ENCODE peak calls at places on chromosomes 11 and 22, in ten cellular contexts. R is foreskin fibroblast, D is psoas muscle, X is HFFc6, T is cardiac fibroblast, G is fibroblast of lung, Q is lower leg skin, N is cardiac muscle cell, Z is OCI-LY7, U is upper lobe of left lung. A is an unnamed sample.

GRCh38 chr11:117316197-117316961 is at the start of gene BACE1:
- DNase-seq in R (peak), D (peak), X (peak), T (peak), G (peak), Q (peak), N (peak), Z (no peak), U (peak), A (peak)

GRCh38 chr11:120667281-120667680 is 155.7 kb downstream of the GRIK4 start:
- DNase-seq in R (peak), D (no peak), X (no peak), T (no peak), G (peak), Q (no peak), N (peak), Z (no peak), U (no peak), A (no peak)

GRCh38 chr11:74282863-74283484 is 28.5 kb downstream of the P4HA3 start:
- DNase-seq in R (no peak), D (no peak), X (no peak), T (peak), G (no peak), Q (no peak), N (no peak), Z (no peak), U (no peak), A (no peak)

GRCh38 chr11:101129203-101129943 is at the start of gene PGR:
- DNase-seq in R (no peak), D (peak), X (no peak), T (no peak), G (no peak), Q (peak), N (no peak), Z (no peak), U (peak), A (peak)

GRCh38 chr11:108994887-108995286 is 330.0 kb downstream of the DDX10 start:
- DNase-seq in R (no peak), D (no peak), X (no peak), T (no peak), G (no peak), Q (no peak), N (no peak), Z (no peak), U (no peak), A (no peak)

GRCh38 chr22:29742319-29742718 is 22.5 kb downstream of the CABP7 start:
- DNase-seq in R (no peak), D (no peak), X (no peak), T (no peak), G (no peak), Q (no peak), N (no peak), Z (no peak), U (no peak), A (no peak)

GRCh38 chr22:47539374-47539773 is 776.9 kb downstream of the TBC1D22A start:
- DNase-seq in R (no peak), D (no peak), X (no peak), T (no peak), G (no peak), Q (no peak), N (no peak), Z (no peak), U (no peak), A (no peak)

GRCh38 chr11:110250168-110250567 is 46.2 kb downstream of the RDX start:
- DNase-seq in R (no peak), D (no peak), X (no peak), T (no peak), G (no peak), Q (no peak), N (no peak), Z (no peak), U (no peak), A (no peak)

GRCh38 chr22:39214383-39215069 is 30.3 kb downstream of the PDGFB start:
- DNase-seq in R (peak), D (no peak), X (peak), T (peak), G (peak), Q (no peak), N (peak), Z (no peak), U (peak), A (peak)

GRCh38 chr11:77136784-77137420 is 8.9 kb downstream of the MYO7A start:
- DNase-seq in R (no peak), D (no peak), X (no peak), T (no peak), G (no peak), Q (no peak), N (no peak), Z (no peak), U (no peak), A (no peak)

GRCh38 chr22:19172213-19173046 is 6.1 kb downstream of the SLC25A1 start:
- DNase-seq in R (no peak), D (no peak), X (no peak), T (no peak), G (no peak), Q (no peak), N (no peak), Z (no peak), U (no peak), A (no peak)

GRCh38 chr11:12198261-12198925 is 88.0 kb downstream of the MICAL2 start:
- DNase-seq in R (no peak), D (no peak), X (no peak), T (no peak), G (no peak), Q (no peak), N (no peak), Z (no peak), U (no peak), A (no peak)

GRCh38 chr11:1152316-1153104 is 5.2 kb upstream of the MUC5AC start:
- DNase-seq in R (no peak), D (peak), X (no peak), T (peak), G (peak), Q (no peak), N (peak), Z (no peak), U (peak), A (no peak)

GRCh38 chr11:64848779-64849599 is 4.5 kb upstream of the CDC42BPG start:
- DNase-seq in R (no peak), D (no peak), X (no peak), T (no peak), G (no peak), Q (no peak), N (no peak), Z (peak), U (peak), A (no peak)

GRCh38 chr11:104967493-104968364 is 645 bp downstream of the CASP4 start:
- DNase-seq in R (no peak), D (no peak), X (no peak), T (peak), G (no peak), Q (no peak), N (peak), Z (no peak), U (no peak), A (peak)

GRCh38 chr11:45930951-45931563 is 8.6 kb downstream of the LARGE2 start:
- DNase-seq in R (no peak), D (no peak), X (no peak), T (no peak), G (no peak), Q (no peak), N (no peak), Z (no peak), U (no peak), A (peak)

GRCh38 chr22:39431821-39432251 is 25.0 kb upstream of the MGAT3 start:
- DNase-seq in R (peak), D (peak), X (peak), T (peak), G (peak), Q (no peak), N (peak), Z (no peak), U (no peak), A (no peak)

GRCh38 chr22:40123387-40123786 is 54.3 kb upstream of the TNRC6B start:
- DNase-seq in R (no peak), D (no peak), X (no peak), T (peak), G (no peak), Q (no peak), N (peak), Z (no peak), U (no peak), A (no peak)

DNA sequence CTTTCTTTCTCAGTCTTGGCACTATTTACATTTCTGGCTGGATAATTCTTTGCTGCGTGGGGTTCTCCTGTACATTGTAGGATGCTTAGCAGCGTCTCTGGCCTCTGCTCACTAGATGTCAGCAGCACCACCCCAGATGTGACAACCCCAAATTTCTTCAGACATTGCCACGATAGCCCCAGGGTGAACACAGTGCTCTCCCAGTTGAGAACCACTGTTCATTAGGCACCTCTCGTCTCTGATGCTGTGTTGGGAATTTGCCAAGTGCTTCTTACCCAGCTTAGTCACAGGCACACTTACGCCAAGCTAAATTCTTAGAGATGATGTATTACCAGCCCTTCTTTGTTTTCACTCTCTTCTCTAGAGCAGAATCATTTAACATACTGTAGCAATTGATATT is 9.4 kb downstream of the TRIM6 start:
- DNase-seq in R (peak), D (no peak), X (peak), T (peak), G (peak), Q (no peak), N (peak), Z (peak), U (no peak), A (peak)
- TF ChIP-seq CTCF in R (no peak), D (no peak), X (peak), T (no peak), G (no peak), Q (no peak), N (no peak), Z (peak), U (no peak), A (no peak)

DNA sequence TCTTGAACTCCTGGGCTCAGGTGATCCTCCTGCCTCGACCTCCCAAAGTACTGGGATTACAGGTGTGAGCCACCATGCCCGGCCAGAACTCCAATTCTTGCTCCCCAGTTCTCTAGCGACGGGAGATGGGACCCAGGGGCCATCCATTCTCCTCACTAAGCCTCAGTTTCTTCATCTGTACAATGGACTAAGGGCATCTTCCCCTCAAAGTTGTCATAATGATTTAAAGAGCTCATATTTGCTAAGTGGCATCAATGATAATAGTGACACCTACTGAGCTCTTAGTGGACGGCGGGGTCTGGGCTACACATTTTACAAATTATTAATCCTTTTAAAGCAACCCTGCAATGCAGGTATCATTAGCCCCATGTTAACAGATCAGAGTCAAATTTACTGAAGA is 34.5 kb downstream of the KIAA0930 start:
- DNase-seq in R (no peak), D (no peak), X (no peak), T (no peak), G (no peak), Q (no peak), N (no peak), Z (no peak), U (no peak), A (no peak)
- TF ChIP-seq CTCF in R (no peak), D (no peak), X (no peak), T (no peak), G (no peak), Q (no peak), N (no peak), Z (peak), U (no peak), A (no peak)

DNA sequence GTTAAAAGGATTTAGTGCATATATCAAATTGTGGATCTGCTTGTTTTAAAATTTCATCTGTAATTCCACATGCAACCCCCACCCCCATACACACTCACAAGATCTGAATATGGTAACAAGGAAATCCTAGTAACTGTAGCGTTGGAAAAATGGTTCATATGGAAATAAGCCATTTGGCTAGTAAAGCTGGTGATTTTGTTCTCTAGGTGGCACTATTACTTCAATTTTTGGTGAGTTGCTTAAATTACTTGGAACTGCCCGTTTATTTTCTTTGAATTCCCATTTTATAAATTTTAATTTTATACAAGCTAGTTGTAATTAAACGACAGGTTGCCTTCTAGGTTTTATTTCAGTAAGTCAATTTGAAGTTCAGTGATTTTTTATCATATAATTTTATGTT is 5.3 kb downstream of the BDNF start:
- DNase-seq in R (no peak), D (no peak), X (no peak), T (peak), G (peak), Q (no peak), N (peak), Z (peak), U (no peak), A (no peak)
- TF ChIP-seq CTCF in R (no peak), D (no peak), X (peak), T (peak), G (peak), Q (no peak), N (peak), Z (peak), U (no peak), A (peak)

GRCh38 chr11:61738776-61739175 is 13.7 kb upstream of the MYRF start:
- DNase-seq in R (no peak), D (no peak), X (no peak), T (no peak), G (no peak), Q (no peak), N (no peak), Z (no peak), U (no peak), A (no peak)

GRCh38 chr11:61739413-61739812 is 13.0 kb upstream of the MYRF start:
- DNase-seq in R (no peak), D (no peak), X (no peak), T (no peak), G (no peak), Q (no peak), N (no peak), Z (no peak), U (no peak), A (no peak)

GRCh38 chr11:61736310-61736709 is 16.1 kb upstream of the MYRF start:
- DNase-seq in R (no peak), D (no peak), X (no peak), T (no peak), G (no peak), Q (no peak), N (no peak), Z (no peak), U (no peak), A (no peak)

GRCh38 chr11:61737131-61737530 is 15.3 kb upstream of the MYRF start:
- DNase-seq in R (no peak), D (no peak), X (no peak), T (no peak), G (no peak), Q (no peak), N (no peak), Z (peak), U (no peak), A (no peak)

DNA sequence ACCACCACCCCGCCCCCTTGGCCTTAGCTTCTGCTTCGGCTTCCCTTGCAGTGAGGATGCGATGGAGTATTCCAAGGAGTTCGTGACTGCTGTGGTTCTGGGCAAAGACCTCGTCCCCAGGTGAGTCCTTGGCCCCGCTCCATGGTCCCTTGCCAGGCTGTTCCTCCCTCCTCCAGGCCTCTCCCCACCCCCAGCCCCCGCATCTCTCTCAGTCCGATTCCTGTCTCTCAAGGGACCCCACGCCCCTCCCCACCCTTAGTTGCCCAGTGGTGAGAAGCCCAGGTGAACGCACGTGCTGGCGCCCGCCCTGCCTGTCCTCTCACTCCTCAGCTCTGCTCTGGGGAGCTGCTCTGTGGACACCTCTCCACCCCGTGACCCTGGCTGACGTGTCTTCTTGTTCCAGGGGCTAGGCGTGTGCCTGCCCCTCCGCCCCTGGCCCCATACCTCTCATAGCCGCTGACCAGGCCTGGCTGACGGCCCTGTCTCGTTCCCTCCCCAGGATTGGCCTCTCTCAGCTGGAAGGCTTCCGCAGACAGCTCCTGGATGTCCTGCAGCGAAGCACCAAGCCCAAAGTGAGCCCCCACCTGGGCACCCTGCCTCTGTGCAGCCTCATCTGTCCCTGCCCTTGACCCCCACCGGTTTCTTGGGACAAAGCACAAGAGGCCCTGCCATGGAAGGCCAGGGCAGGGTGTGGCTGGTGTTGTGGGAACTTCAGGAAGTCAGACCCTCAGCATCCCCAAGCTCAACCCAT is 14.6 kb upstream of the MYRF start:
- DNase-seq in R (no peak), D (no peak), X (no peak), T (no peak), G (no peak), Q (no peak), N (no peak), Z (no peak), U (no peak), A (no peak)
- TF ChIP-seq CTCF in R (no peak), D (no peak), X (peak), T (no peak), G (no peak), Q (no peak), N (no peak), Z (peak), U (no peak), A (no peak)

GRCh38 chr11:115363426-115363825 is 140.8 kb downstream of the CADM1 start:
- DNase-seq in R (no peak), D (no peak), X (no peak), T (no peak), G (no peak), Q (no peak), N (no peak), Z (no peak), U (no peak), A (no peak)

GRCh38 chr11:115361025-115361424 is 143.2 kb downstream of the CADM1 start:
- DNase-seq in R (no peak), D (no peak), X (no peak), T (no peak), G (no peak), Q (no peak), N (no peak), Z (no peak), U (no peak), A (no peak)

GRCh38 chr11:115357066-115357465 is 147.1 kb downstream of the CADM1 start:
- DNase-seq in R (no peak), D (no peak), X (no peak), T (no peak), G (no peak), Q (no peak), N (no peak), Z (no peak), U (no peak), A (no peak)

GRCh38 chr11:115362997-115363396 is 141.2 kb downstream of the CADM1 start:
- DNase-seq in R (no peak), D (no peak), X (no peak), T (no peak), G (no peak), Q (no peak), N (no peak), Z (peak), U (no peak), A (no peak)

GRCh38 chr11:115360186-115360824 is 143.9 kb downstream of the CADM1 start:
- DNase-seq in R (no peak), D (no peak), X (no peak), T (no peak), G (peak), Q (no peak), N (no peak), Z (no peak), U (no peak), A (no peak)
- TF ChIP-seq CTCF in R (peak), D (no peak), X (no peak), T (no peak), G (peak), Q (no peak), N (no peak), Z (no peak), U (no peak), A (no peak)

GRCh38 chr11:47659273-47659672 is 16.9 kb upstream of the MTCH2 start:
- DNase-seq in R (no peak), D (no peak), X (no peak), T (no peak), G (no peak), Q (no peak), N (peak), Z (no peak), U (no peak), A (no peak)

GRCh38 chr11:47656284-47656915 is 14.0 kb upstream of the MTCH2 start:
- DNase-seq in R (no peak), D (no peak), X (no peak), T (no peak), G (no peak), Q (no peak), N (no peak), Z (no peak), U (no peak), A (no peak)

GRCh38 chr11:47667135-47667534 is 24.8 kb upstream of the MTCH2 start:
- DNase-seq in R (no peak), D (no peak), X (no peak), T (no peak), G (no peak), Q (no peak), N (no peak), Z (no peak), U (no peak), A (no peak)

GRCh38 chr11:47661245-47661644 is 18.9 kb upstream of the MTCH2 start:
- DNase-seq in R (no peak), D (no peak), X (no peak), T (no peak), G (no peak), Q (no peak), N (no peak), Z (no peak), U (no peak), A (no peak)
- TF ChIP-seq CTCF in R (no peak), D (no peak), X (no peak), T (no peak), G (no peak), Q (no peak), N (no peak), Z (no peak), U (no peak), A (no peak)